ENCODE peak calls at places on chromosomes 12 and 14, in seven cellular contexts. K, A, V, Q, O, E and B are unnamed samples.

GRCh38 chr14:100531591-100532121 is 55.6 kb downstream of the BEGAIN start:
- DNase-seq in O (peak), V (no peak), Q (no peak), E (peak), A (no peak), K (no peak), B (no peak)

GRCh38 chr14:31950760-31951637 is 126.1 kb upstream of the ARHGAP5 start:
- DNase-seq in Q (peak), K (peak), O (no peak), V (no peak), A (no peak), E (peak), B (peak)

GRCh38 chr14:74898694-74899093 is 17.0 kb downstream of the DLST start:
- DNase-seq in A (no peak), K (no peak), V (no peak), Q (no peak), O (peak), E (no peak), B (no peak)

GRCh38 chr14:67555518-67556090 is 22.5 kb downstream of the PLEKHH1 start:
- DNase-seq in V (no peak), Q (no peak), A (no peak), K (no peak), O (no peak), E (no peak), B (no peak)

GRCh38 chr14:61877050-61877390 is 114.8 kb downstream of the SNAPC1 start:
- DNase-seq in Q (no peak), V (no peak), A (no peak), O (no peak), E (no peak), K (no peak), B (no peak)

GRCh38 chr12:116257213-116257612 is 20.3 kb downstream of the MED13L start:
- DNase-seq in K (no peak), E (no peak), Q (no peak), A (no peak), O (no peak), V (no peak), B (no peak)

GRCh38 chr12:61530456-61530855 is 729.7 kb upstream of the USP15 start:
- DNase-seq in V (no peak), A (no peak), K (no peak), O (no peak), Q (no peak), E (no peak), B (no peak)

GRCh38 chr14:86088156-86088555 is 558.2 kb downstream of the FLRT2 start:
- DNase-seq in V (no peak), K (no peak), E (no peak), Q (no peak), O (no peak), A (no peak), B (no peak)

GRCh38 chr12:56590237-56590830 is 39.8 kb downstream of the BAZ2A start:
- DNase-seq in V (no peak), Q (no peak), K (no peak), O (no peak), E (no peak), A (no peak), B (no peak)

GRCh38 chr14:99818503-99819036 is 25.4 kb downstream of the EML1 start:
- DNase-seq in Q (no peak), O (peak), E (no peak), A (no peak), V (no peak), K (no peak), B (no peak)

GRCh38 chr12:10111451-10111850 is 12.7 kb upstream of the CLEC1A start:
- DNase-seq in A (no peak), V (no peak), Q (no peak), E (no peak), O (no peak), K (no peak), B (no peak)

GRCh38 chr14:65141523-65141922 is 39.2 kb upstream of the MAX start:
- DNase-seq in E (no peak), O (no peak), V (no peak), K (no peak), A (no peak), Q (no peak), B (no peak)

GRCh38 chr12:116257826-116258225 is 19.7 kb downstream of the MED13L start:
- DNase-seq in E (no peak), Q (no peak), K (no peak), A (no peak), O (no peak), V (no peak), B (no peak)

GRCh38 chr14:105253329-105253682 is 5.0 kb downstream of the BTBD6 start:
- DNase-seq in E (no peak), O (no peak), Q (no peak), V (no peak), A (no peak), K (no peak), B (no peak)

GRCh38 chr14:81565441-81566290 is 32.0 kb upstream of the SEL1L start:
- DNase-seq in A (no peak), Q (peak), V (no peak), K (peak), E (no peak), O (no peak), B (no peak)

GRCh38 chr14:100586153-100586519 is 1.1 kb downstream of the BEGAIN start:
- DNase-seq in E (no peak), Q (no peak), O (peak), K (no peak), A (no peak), V (no peak), B (no peak)

GRCh38 chr14:75449703-75450102 is 21.9 kb downstream of the JDP2 start:
- DNase-seq in E (no peak), A (no peak), Q (no peak), K (no peak), V (no peak), O (no peak), B (no peak)

GRCh38 chr12:6854036-6854435 is 2.1 kb downstream of the USP5 start:
- DNase-seq in A (no peak), E (no peak), Q (no peak), K (no peak), V (no peak), O (no peak), B (no peak)

GRCh38 chr12:8905546-8905945 is 8.8 kb upstream of the PHC1 start:
- DNase-seq in O (no peak), A (peak), Q (no peak), K (no peak), V (no peak), E (no peak), B (peak)

GRCh38 chr14:53391156-53391555 is 238.0 kb upstream of the DDHD1 start:
- DNase-seq in A (no peak), O (no peak), V (no peak), K (no peak), Q (no peak), E (no peak), B (no peak)

GRCh38 chr14:100902295-100902694 is 1.2 kb downstream of the RTL1 start:
- DNase-seq in V (no peak), E (no peak), A (no peak), K (no peak), Q (no peak), O (no peak), B (no peak)

GRCh38 chr12:2415568-2415944 is 362.8 kb downstream of the CACNA1C start:
- DNase-seq in O (no peak), A (no peak), E (no peak), Q (no peak), K (no peak), V (no peak), B (no peak)

GRCh38 chr12:63782466-63782865 is 2.8 kb downstream of the RXYLT1 start:
- DNase-seq in V (no peak), Q (no peak), O (no peak), K (no peak), A (no peak), E (no peak), B (no peak)

DNA sequence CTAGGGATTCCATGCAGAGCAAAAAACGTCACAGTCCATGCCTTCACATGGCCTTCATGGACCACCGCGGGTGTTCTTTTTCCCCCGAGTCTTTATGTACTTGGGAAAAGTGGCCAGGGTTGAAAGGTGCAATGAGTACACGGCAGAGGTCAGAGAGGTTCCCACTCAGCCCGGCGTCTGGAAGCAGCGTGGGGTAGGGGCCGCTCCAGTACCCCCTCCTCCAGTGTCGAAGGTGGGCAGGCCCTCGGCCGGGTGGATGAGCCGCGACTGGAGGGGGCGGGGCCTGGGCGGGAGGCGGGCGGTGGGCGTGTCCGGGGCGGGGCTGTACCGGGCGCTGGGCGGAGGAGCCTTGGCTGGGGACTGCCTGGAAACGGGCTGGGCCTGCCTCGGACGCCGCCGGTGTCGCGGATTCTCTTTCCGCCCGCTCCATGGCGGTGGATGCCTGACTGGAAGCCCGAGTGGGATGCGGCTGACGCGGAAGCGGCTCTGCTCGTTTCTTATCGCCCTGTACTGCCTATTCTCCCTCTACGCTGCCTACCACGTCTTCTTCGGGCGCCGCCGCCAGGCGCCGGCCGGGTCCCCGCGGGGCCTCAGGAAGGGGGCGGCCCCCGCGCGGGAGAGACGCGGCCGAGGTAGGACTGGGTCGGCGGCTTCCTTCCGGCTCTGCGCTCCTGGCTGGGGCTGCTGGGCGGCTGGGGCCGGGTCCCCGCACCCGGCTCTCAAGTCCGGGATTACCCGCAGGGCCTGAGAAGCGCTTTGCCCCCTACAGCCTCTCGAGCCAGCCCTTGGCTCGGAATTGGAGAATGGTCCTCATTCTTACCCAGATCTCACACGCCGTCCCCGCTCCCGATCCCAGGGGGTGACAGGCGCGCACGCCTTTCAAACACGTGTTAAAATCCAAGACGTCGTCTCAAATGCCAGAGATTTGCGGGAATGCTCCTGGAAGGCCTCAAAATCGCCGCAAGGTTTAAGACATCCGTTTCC is at the start of gene RXYLT1:
- DNase-seq in E (peak), V (peak), K (peak), O (peak), Q (peak), A (peak), B (peak)
- TF ChIP-seq CTCF in E (no peak), V (no peak), K (peak), O (no peak), Q (no peak), A (no peak), B (no peak)

GRCh38 chr12:99386907-99387306 is 260.6 kb upstream of the GARIN6 start:
- DNase-seq in A (no peak), V (no peak), O (no peak), Q (no peak), E (no peak), K (no peak), B (no peak)
- TF ChIP-seq CTCF in A (peak), V (peak), O (no peak), Q (peak), E (peak), K (no peak), B (peak)

GRCh38 chr12:104333692-104334255 is 30.2 kb downstream of the EID3 start:
- DNase-seq in V (no peak), E (no peak), K (no peak), O (no peak), Q (no peak), A (no peak), B (no peak)
- TF ChIP-seq CTCF in V (no peak), E (no peak), K (no peak), O (no peak), Q (no peak), A (no peak), B (no peak)

DNA sequence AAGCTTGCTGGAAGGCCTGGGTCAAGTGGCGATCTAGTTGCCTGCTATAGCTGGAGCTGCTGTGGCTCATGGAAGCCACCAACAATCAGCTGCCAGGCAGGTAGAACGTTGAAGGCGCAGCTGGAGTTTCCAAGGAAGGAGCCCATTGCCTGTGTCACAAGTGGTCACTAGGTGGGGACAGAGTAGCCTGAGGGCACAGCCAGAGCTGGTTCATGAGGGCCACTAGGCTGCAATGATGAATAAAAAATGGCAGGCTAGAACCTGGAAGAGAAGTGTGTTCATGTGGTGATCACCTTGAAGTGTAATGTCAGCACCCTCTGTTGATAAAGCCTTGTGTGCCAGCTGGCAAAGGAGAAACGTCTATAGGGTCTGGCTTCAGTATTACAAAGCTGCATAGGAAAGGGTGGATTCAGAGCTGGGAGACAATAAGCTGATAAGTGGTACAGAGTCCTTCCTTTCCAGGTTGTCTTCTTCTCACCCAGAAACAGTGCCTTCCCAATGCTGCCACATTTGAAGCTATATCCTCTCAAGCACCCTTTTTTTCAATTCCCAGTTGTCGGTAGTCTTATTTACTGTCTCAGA is 165.8 kb downstream of the EMP1 start:
- DNase-seq in Q (peak), K (peak), E (peak), V (no peak), O (no peak), A (peak), B (peak)
- TF ChIP-seq CTCF in Q (peak), K (peak), E (peak), V (peak), O (no peak), A (peak), B (peak)

GRCh38 chr14:103820382-103820781 is 27.0 kb downstream of the PPP1R13B start:
- DNase-seq in A (no peak), Q (no peak), V (no peak), E (no peak), O (no peak), K (no peak), B (no peak)

GRCh38 chr14:103820908-103821307 is 26.5 kb downstream of the PPP1R13B start:
- DNase-seq in E (no peak), O (no peak), K (no peak), A (no peak), Q (no peak), V (no peak), B (no peak)

GRCh38 chr14:103819503-103820307 is 27.7 kb downstream of the PPP1R13B start:
- DNase-seq in E (no peak), K (no peak), A (no peak), V (no peak), O (no peak), Q (peak), B (no peak)

GRCh38 chr14:103828315-103828967 is 18.9 kb downstream of the PPP1R13B start:
- DNase-seq in O (no peak), A (no peak), Q (no peak), E (no peak), V (no peak), K (no peak), B (no peak)

GRCh38 chr14:103825103-103825502 is 22.3 kb downstream of the PPP1R13B start:
- DNase-seq in K (no peak), Q (no peak), O (no peak), A (no peak), E (no peak), V (no peak), B (no peak)
- TF ChIP-seq CTCF in K (no peak), Q (no peak), O (no peak), A (no peak), E (no peak), V (no peak), B (no peak)

DNA sequence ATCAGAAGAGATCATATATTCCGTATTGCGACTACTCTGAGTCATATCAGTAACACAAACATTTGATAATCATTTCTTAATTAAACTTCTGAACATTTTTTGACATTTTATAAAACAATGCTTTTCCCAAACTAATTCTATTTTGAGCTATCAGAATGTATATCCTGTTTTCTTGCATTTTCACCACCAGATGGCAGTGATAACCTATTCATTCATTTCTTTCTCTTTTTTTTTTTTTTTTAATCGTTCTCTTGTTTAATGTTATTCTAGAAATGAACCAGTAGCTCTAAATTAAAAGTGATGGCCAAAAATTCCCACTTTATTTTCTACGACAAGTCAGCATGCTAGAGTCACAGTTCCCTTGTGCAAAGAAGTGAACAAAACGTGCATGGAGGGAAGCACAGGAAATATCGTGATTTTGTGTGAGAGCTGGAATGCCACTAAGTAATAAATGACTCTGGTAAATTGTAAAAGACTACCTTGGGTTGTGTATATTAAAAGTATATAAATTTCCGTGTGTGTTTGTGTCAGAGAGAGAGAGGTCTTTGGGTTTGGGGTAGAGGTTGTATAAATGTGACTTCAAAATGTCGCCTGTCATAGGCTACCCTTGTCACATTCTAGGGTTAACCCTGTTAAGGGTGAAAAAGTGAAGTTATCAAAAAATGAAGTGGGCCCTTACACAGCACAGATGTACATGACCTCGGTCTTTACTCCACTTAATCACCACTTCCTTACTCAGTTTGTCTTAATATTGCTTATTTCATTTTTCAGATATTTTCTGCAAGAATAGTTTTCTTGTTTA is 40.4 kb upstream of the LDHB start:
- DNase-seq in E (no peak), O (no peak), K (peak), A (no peak), Q (no peak), V (no peak), B (no peak)
- TF ChIP-seq CTCF in E (peak), O (no peak), K (peak), A (peak), Q (peak), V (peak), B (peak)